ENCODE peak calls at places on chromosomes 3 and 15, in ten cellular contexts. One of them, this sample, is unnamed.

GRCh38 chr15:71385469-71385868 is 270.2 kb downstream of the THSD4 start:
- DNase-seq in heart left ventricle: no peak
- DNase-seq in Peyer's patch: no peak
- DNase-seq in A549: no peak
- DNase-seq in heart right ventricle: no peak
- DNase-seq in psoas muscle: no peak
- DNase-seq in endodermal cell: no peak
- DNase-seq in ascending aorta: no peak
- DNase-seq in tibial artery: no peak
- DNase-seq in H9: no peak
- DNase-seq in this sample: no peak

GRCh38 chr3:156150434-156151066 is 30.2 kb downstream of the KCNAB1 start:
- DNase-seq in heart left ventricle: no peak
- DNase-seq in Peyer's patch: peak
- DNase-seq in A549: peak
- DNase-seq in heart right ventricle: peak
- DNase-seq in psoas muscle: no peak
- DNase-seq in endodermal cell: peak
- DNase-seq in ascending aorta: no peak
- DNase-seq in tibial artery: peak
- DNase-seq in H9: peak
- DNase-seq in this sample: no peak

GRCh38 chr3:105497381-105497780 is 130.7 kb downstream of the ALCAM start:
- DNase-seq in heart left ventricle: no peak
- DNase-seq in Peyer's patch: no peak
- DNase-seq in A549: no peak
- DNase-seq in heart right ventricle: no peak
- DNase-seq in psoas muscle: no peak
- DNase-seq in endodermal cell: no peak
- DNase-seq in ascending aorta: no peak
- DNase-seq in tibial artery: no peak
- DNase-seq in H9: no peak
- DNase-seq in this sample: no peak

GRCh38 chr15:37079726-37080125 is 20.6 kb downstream of the MEIS2 start:
- DNase-seq in heart left ventricle: no peak
- DNase-seq in Peyer's patch: no peak
- DNase-seq in A549: no peak
- DNase-seq in heart right ventricle: no peak
- DNase-seq in psoas muscle: no peak
- DNase-seq in endodermal cell: no peak
- DNase-seq in ascending aorta: no peak
- DNase-seq in tibial artery: no peak
- DNase-seq in H9: no peak
- DNase-seq in this sample: no peak

GRCh38 chr15:65632780-65633384 is 11.1 kb downstream of the SLC24A1 start:
- DNase-seq in heart left ventricle: peak
- DNase-seq in Peyer's patch: no peak
- DNase-seq in A549: no peak
- DNase-seq in heart right ventricle: no peak
- DNase-seq in psoas muscle: no peak
- DNase-seq in endodermal cell: no peak
- DNase-seq in ascending aorta: no peak
- DNase-seq in tibial artery: no peak
- DNase-seq in H9: no peak
- DNase-seq in this sample: no peak

GRCh38 chr3:134258761-134259347 is 8.2 kb upstream of the RYK start:
- DNase-seq in heart left ventricle: no peak
- DNase-seq in Peyer's patch: no peak
- DNase-seq in A549: peak
- DNase-seq in heart right ventricle: no peak
- DNase-seq in psoas muscle: no peak
- DNase-seq in endodermal cell: no peak
- DNase-seq in ascending aorta: no peak
- DNase-seq in tibial artery: no peak
- DNase-seq in H9: no peak
- DNase-seq in this sample: no peak

GRCh38 chr15:99441871-99442267 is 123.9 kb upstream of the MEF2A start:
- DNase-seq in heart left ventricle: no peak
- DNase-seq in Peyer's patch: no peak
- DNase-seq in A549: no peak
- DNase-seq in heart right ventricle: peak
- DNase-seq in psoas muscle: no peak
- DNase-seq in endodermal cell: peak
- DNase-seq in ascending aorta: no peak
- DNase-seq in tibial artery: no peak
- DNase-seq in H9: no peak
- DNase-seq in this sample: no peak

GRCh38 chr3:171427771-171428320 is 32.4 kb downstream of the TNIK start:
- DNase-seq in heart left ventricle: no peak
- DNase-seq in Peyer's patch: no peak
- DNase-seq in A549: no peak
- DNase-seq in heart right ventricle: no peak
- DNase-seq in psoas muscle: no peak
- DNase-seq in endodermal cell: peak
- DNase-seq in ascending aorta: no peak
- DNase-seq in tibial artery: no peak
- DNase-seq in H9: no peak
- DNase-seq in this sample: no peak

GRCh38 chr3:132641837-132642538 is 17.6 kb downstream of the ACAD11 start:
- DNase-seq in heart left ventricle: no peak
- DNase-seq in Peyer's patch: no peak
- DNase-seq in A549: peak
- DNase-seq in heart right ventricle: no peak
- DNase-seq in psoas muscle: no peak
- DNase-seq in endodermal cell: no peak
- DNase-seq in ascending aorta: no peak
- DNase-seq in tibial artery: no peak
- DNase-seq in H9: no peak
- DNase-seq in this sample: no peak

GRCh38 chr3:122985539-122985938 is 42.0 kb downstream of the SEMA5B start:
- DNase-seq in heart left ventricle: no peak
- DNase-seq in Peyer's patch: no peak
- DNase-seq in A549: no peak
- DNase-seq in heart right ventricle: no peak
- DNase-seq in psoas muscle: no peak
- DNase-seq in endodermal cell: peak
- DNase-seq in ascending aorta: no peak
- DNase-seq in tibial artery: no peak
- DNase-seq in H9: peak
- DNase-seq in this sample: no peak

GRCh38 chr3:52159503-52159902 is 5.3 kb upstream of the POC1A start:
- DNase-seq in heart left ventricle: no peak
- DNase-seq in Peyer's patch: no peak
- DNase-seq in A549: no peak
- DNase-seq in heart right ventricle: no peak
- DNase-seq in psoas muscle: no peak
- DNase-seq in endodermal cell: no peak
- DNase-seq in ascending aorta: no peak
- DNase-seq in tibial artery: no peak
- DNase-seq in H9: no peak
- DNase-seq in this sample: no peak

DNA sequence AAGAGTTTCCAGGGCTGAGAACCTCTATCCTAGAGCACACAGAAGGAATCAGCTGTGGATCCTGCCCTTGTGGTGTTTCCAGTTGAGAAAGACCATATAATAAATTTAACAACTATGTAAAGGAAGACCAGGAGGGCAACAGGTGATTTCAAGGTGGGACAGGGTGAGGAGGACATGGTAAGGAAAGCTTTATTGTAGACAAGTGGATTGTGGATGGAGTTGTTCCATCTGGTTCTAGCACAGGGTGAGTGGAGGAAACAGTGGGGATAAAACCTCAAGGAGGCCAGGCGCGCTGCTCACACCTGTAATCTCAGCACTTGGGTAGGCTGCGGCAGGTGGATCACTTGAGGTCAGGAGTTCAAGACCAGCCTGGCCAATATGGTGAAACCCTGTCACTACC is 17.1 kb downstream of the SIAH2 start:
- DNase-seq in heart left ventricle: no peak
- DNase-seq in Peyer's patch: no peak
- DNase-seq in A549: no peak
- DNase-seq in heart right ventricle: no peak
- DNase-seq in psoas muscle: no peak
- DNase-seq in endodermal cell: no peak
- DNase-seq in ascending aorta: no peak
- DNase-seq in tibial artery: no peak
- DNase-seq in H9: no peak
- DNase-seq in this sample: no peak
- H3K27ac ChIP-seq in heart left ventricle: no peak
- H3K27ac ChIP-seq in Peyer's patch: no peak
- H3K27ac ChIP-seq in A549: no peak
- H3K27ac ChIP-seq in heart right ventricle: no peak
- H3K27ac ChIP-seq in psoas muscle: no peak
- H3K27ac ChIP-seq in endodermal cell: no peak
- H3K27ac ChIP-seq in ascending aorta: no peak
- H3K27ac ChIP-seq in tibial artery: peak
- H3K27ac ChIP-seq in H9: no peak
- H3K27ac ChIP-seq in this sample: no peak

GRCh38 chr3:177308911-177309310 is 111.6 kb upstream of the TBL1XR1 start:
- DNase-seq in heart left ventricle: no peak
- DNase-seq in Peyer's patch: no peak
- DNase-seq in A549: no peak
- DNase-seq in heart right ventricle: no peak
- DNase-seq in psoas muscle: no peak
- DNase-seq in endodermal cell: no peak
- DNase-seq in ascending aorta: no peak
- DNase-seq in tibial artery: no peak
- DNase-seq in H9: no peak
- DNase-seq in this sample: no peak

GRCh38 chr3:177306252-177306651 is 109.0 kb upstream of the TBL1XR1 start:
- DNase-seq in heart left ventricle: no peak
- DNase-seq in Peyer's patch: no peak
- DNase-seq in A549: no peak
- DNase-seq in heart right ventricle: no peak
- DNase-seq in psoas muscle: no peak
- DNase-seq in endodermal cell: no peak
- DNase-seq in ascending aorta: no peak
- DNase-seq in tibial artery: no peak
- DNase-seq in H9: no peak
- DNase-seq in this sample: no peak

GRCh38 chr3:177312491-177312890 is 115.2 kb upstream of the TBL1XR1 start:
- DNase-seq in heart left ventricle: no peak
- DNase-seq in Peyer's patch: no peak
- DNase-seq in A549: no peak
- DNase-seq in heart right ventricle: no peak
- DNase-seq in psoas muscle: no peak
- DNase-seq in endodermal cell: no peak
- DNase-seq in ascending aorta: no peak
- DNase-seq in tibial artery: no peak
- DNase-seq in H9: no peak
- DNase-seq in this sample: no peak

GRCh38 chr3:177307391-177307790 is 110.1 kb upstream of the TBL1XR1 start:
- DNase-seq in heart left ventricle: no peak
- DNase-seq in Peyer's patch: no peak
- DNase-seq in A549: no peak
- DNase-seq in heart right ventricle: no peak
- DNase-seq in psoas muscle: no peak
- DNase-seq in endodermal cell: no peak
- DNase-seq in ascending aorta: no peak
- DNase-seq in tibial artery: no peak
- DNase-seq in H9: no peak
- DNase-seq in this sample: no peak
- TF ChIP-seq CTCF in heart left ventricle: no peak
- TF ChIP-seq CTCF in Peyer's patch: no peak
- TF ChIP-seq CTCF in A549: no peak
- TF ChIP-seq CTCF in heart right ventricle: no peak
- TF ChIP-seq CTCF in psoas muscle: no peak
- TF ChIP-seq CTCF in endodermal cell: no peak
- TF ChIP-seq CTCF in ascending aorta: no peak
- TF ChIP-seq CTCF in tibial artery: no peak
- TF ChIP-seq CTCF in H9: no peak
- TF ChIP-seq CTCF in this sample: no peak

DNA sequence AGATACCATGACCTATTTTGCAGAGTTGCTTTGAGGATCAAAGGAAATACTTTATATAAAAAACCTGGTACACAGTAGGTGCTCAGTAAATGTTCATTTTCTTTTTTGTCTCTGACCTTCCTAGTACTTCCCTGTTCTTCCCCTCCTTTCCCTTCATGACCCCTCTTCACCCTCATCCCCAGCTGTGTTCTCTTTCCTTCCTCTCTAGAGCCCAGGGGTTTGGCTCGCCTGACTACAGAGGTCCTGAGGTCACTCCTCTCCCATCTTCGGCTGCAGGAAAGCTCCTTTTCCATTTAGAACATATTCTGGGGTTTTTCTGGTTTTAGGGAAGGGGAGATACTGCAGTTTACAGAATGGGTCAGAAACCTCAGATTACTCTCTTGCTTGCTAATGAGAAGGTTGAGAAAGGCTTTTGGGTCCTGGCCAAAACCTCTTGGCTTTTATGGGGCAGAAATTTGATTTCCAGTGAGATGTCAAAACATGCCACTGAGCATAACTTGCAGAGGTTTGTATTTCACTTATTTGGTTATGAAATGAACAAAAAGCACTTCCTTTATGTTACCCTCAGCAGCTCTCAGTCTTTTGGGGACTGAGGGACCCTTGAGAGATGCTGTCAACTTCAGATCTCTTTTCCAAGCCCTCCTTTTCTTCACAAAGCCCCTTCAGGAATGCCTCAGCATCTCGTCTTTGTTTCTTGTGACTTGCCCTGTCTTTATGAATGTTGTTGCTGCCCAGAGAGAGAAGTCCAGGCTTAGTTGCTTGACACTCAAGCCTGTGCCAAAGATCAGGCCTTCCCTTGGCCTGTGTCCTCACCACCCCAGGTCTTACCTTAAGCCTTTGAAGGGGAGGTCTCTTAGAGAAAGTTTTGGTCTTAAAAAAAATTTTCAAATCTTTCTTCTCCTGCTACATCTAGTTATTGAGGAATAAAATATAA is 121.7 kb upstream of the TPM1 start:
- DNase-seq in heart left ventricle: peak
- DNase-seq in Peyer's patch: no peak
- DNase-seq in A549: no peak
- DNase-seq in heart right ventricle: peak
- DNase-seq in psoas muscle: no peak
- DNase-seq in endodermal cell: no peak
- DNase-seq in ascending aorta: no peak
- DNase-seq in tibial artery: peak
- DNase-seq in H9: no peak
- DNase-seq in this sample: peak
- H3K27ac ChIP-seq in heart left ventricle: peak
- H3K27ac ChIP-seq in Peyer's patch: peak
- H3K27ac ChIP-seq in A549: peak
- H3K27ac ChIP-seq in heart right ventricle: peak
- H3K27ac ChIP-seq in psoas muscle: no peak
- H3K27ac ChIP-seq in endodermal cell: no peak
- H3K27ac ChIP-seq in ascending aorta: peak
- H3K27ac ChIP-seq in tibial artery: peak
- H3K27ac ChIP-seq in H9: no peak
- H3K27ac ChIP-seq in this sample: peak

GRCh38 chr15:45319472-45320214 is 58.7 kb downstream of the GATM start:
- DNase-seq in heart left ventricle: no peak
- DNase-seq in Peyer's patch: no peak
- DNase-seq in A549: no peak
- DNase-seq in heart right ventricle: no peak
- DNase-seq in psoas muscle: no peak
- DNase-seq in endodermal cell: no peak
- DNase-seq in ascending aorta: no peak
- DNase-seq in tibial artery: no peak
- DNase-seq in H9: no peak
- DNase-seq in this sample: no peak

GRCh38 chr15:45320581-45320980 is 57.8 kb downstream of the GATM start:
- DNase-seq in heart left ventricle: no peak
- DNase-seq in Peyer's patch: no peak
- DNase-seq in A549: no peak
- DNase-seq in heart right ventricle: no peak
- DNase-seq in psoas muscle: no peak
- DNase-seq in endodermal cell: no peak
- DNase-seq in ascending aorta: no peak
- DNase-seq in tibial artery: no peak
- DNase-seq in H9: no peak
- DNase-seq in this sample: no peak

GRCh38 chr15:45314960-45315359 is 62.9 kb downstream of the SLC28A2 start:
- DNase-seq in heart left ventricle: peak
- DNase-seq in Peyer's patch: no peak
- DNase-seq in A549: no peak
- DNase-seq in heart right ventricle: peak
- DNase-seq in psoas muscle: no peak
- DNase-seq in endodermal cell: peak
- DNase-seq in ascending aorta: no peak
- DNase-seq in tibial artery: no peak
- DNase-seq in H9: peak
- DNase-seq in this sample: no peak
- TF ChIP-seq CTCF in heart left ventricle: peak
- TF ChIP-seq CTCF in Peyer's patch: peak
- TF ChIP-seq CTCF in A549: peak
- TF ChIP-seq CTCF in heart right ventricle: peak
- TF ChIP-seq CTCF in psoas muscle: no peak
- TF ChIP-seq CTCF in endodermal cell: peak
- TF ChIP-seq CTCF in ascending aorta: no peak
- TF ChIP-seq CTCF in tibial artery: peak
- TF ChIP-seq CTCF in H9: peak
- TF ChIP-seq CTCF in this sample: no peak

This sample was measured in gastrocnemius medialis.